ENCODE peak calls at places on chromosomes 3 and 15, in seven cellular contexts. V is HCT116, M is endothelial cell of umbilical vein, T is sigmoid colon, P is GM12892, X is stomach, W is breast epithelium. S is an unnamed sample.

GRCh38 chr15:65083262-65083701 is 6.7 kb downstream of the KBTBD13 start:
- DNase-seq in V (no peak), M (no peak), T (peak), P (no peak), X (no peak), W (no peak), S (no peak)

GRCh38 chr3:127035672-127036071 is 52.8 kb downstream of the PLXNA1 start:
- DNase-seq in V (peak), M (no peak), T (peak), P (no peak), X (peak), W (no peak), S (peak)

GRCh38 chr3:10437272-10437994 is 68.0 kb downstream of the ATP2B2 start:
- DNase-seq in V (no peak), M (peak), T (no peak), P (no peak), X (no peak), W (no peak), S (peak)

GRCh38 chr15:88627463-88627862 is 6.3 kb downstream of the AEN start:
- DNase-seq in V (no peak), M (no peak), T (peak), P (no peak), X (no peak), W (no peak), S (peak)

GRCh38 chr15:89531796-89532537 is 35.6 kb upstream of the RHCG start:
- DNase-seq in V (no peak), M (no peak), T (no peak), P (no peak), X (no peak), W (no peak), S (no peak)

GRCh38 chr3:189806171-189806951 is 175.2 kb downstream of the TP63 start:
- DNase-seq in V (no peak), M (no peak), T (no peak), P (no peak), X (no peak), W (no peak), S (no peak)

GRCh38 chr3:114213262-114213668 is 24.1 kb downstream of the ZNF80 start:
- DNase-seq in V (no peak), M (peak), T (no peak), P (no peak), X (no peak), W (no peak), S (no peak)

GRCh38 chr15:31303434-31304073 is 23.1 kb upstream of the KLF13 start:
- DNase-seq in V (no peak), M (no peak), T (peak), P (no peak), X (peak), W (no peak), S (peak)

GRCh38 chr3:134374791-134375541 is 719 bp upstream of the AMOTL2 start:
- DNase-seq in V (no peak), M (peak), T (peak), P (no peak), X (peak), W (no peak), S (peak)

GRCh38 chr3:78995087-78995486 is 772.7 kb downstream of the ROBO1 start:
- DNase-seq in V (no peak), M (no peak), T (no peak), P (no peak), X (no peak), W (no peak), S (no peak)

GRCh38 chr15:41950127-41950483 is 22.3 kb downstream of the EHD4 start:
- DNase-seq in V (no peak), M (no peak), T (no peak), P (no peak), X (no peak), W (no peak), S (no peak)

DNA sequence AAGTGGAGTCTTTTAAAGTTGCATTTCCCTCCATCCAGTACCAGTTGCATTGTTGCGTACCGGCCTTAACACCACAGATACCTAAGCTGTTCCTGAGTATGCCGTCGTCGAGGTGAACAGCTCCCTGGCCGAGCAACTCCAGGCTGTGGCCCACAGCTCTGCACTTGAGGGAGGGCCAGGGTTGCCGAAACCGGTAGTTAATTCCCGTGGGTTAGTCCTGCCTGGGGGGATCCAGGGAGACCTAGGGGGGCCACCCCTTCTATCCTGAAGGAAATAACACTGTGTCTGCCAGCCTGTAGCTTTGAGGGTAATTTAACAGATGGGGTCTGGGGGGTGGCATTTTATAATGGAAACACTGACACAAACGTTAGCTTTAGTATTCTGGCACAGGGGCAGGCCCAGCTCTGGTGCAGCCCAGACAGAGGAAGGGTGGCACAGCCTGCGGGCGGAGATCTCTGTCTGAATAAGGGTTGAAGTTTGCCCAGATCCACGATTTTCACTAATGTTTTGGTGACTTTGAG is 60.8 kb downstream of the RGMA start:
- DNase-seq in V (no peak), M (no peak), T (peak), P (no peak), X (no peak), W (no peak), S (no peak)
- TF ChIP-seq POLR2A in V (no peak), M (no peak), T (no peak), P (peak), X (no peak), W (no peak), S (no peak)

GRCh38 chr3:14402304-14402811 is at the start of gene SLC6A6:
- DNase-seq in V (peak), M (peak), T (peak), P (peak), X (peak), W (peak), S (peak)
- TF ChIP-seq POLR2AphosphoS5 in V (peak), M (peak), T (peak), P (peak), X (peak), W (peak), S (peak)

GRCh38 chr3:147356909-147357733 is 49.2 kb downstream of the ZIC4 start:
- DNase-seq in V (no peak), M (no peak), T (no peak), P (no peak), X (no peak), W (no peak), S (no peak)

GRCh38 chr3:147361671-147362420 is 44.5 kb downstream of the ZIC4 start:
- DNase-seq in V (peak), M (no peak), T (no peak), P (peak), X (no peak), W (no peak), S (no peak)

GRCh38 chr3:147358144-147358992 is 48.0 kb downstream of the ZIC4 start:
- DNase-seq in V (no peak), M (no peak), T (no peak), P (no peak), X (no peak), W (no peak), S (no peak)

GRCh38 chr3:147360936-147361670 is 45.2 kb downstream of the ZIC4 start:
- DNase-seq in V (no peak), M (no peak), T (no peak), P (no peak), X (no peak), W (no peak), S (no peak)

GRCh38 chr3:147359177-147360062 is 46.9 kb downstream of the ZIC4 start:
- DNase-seq in V (no peak), M (no peak), T (no peak), P (no peak), X (no peak), W (no peak), S (no peak)
- TF ChIP-seq POLR2A in V (no peak), M (no peak), T (no peak), P (no peak), X (no peak), W (no peak), S (no peak)

DNA sequence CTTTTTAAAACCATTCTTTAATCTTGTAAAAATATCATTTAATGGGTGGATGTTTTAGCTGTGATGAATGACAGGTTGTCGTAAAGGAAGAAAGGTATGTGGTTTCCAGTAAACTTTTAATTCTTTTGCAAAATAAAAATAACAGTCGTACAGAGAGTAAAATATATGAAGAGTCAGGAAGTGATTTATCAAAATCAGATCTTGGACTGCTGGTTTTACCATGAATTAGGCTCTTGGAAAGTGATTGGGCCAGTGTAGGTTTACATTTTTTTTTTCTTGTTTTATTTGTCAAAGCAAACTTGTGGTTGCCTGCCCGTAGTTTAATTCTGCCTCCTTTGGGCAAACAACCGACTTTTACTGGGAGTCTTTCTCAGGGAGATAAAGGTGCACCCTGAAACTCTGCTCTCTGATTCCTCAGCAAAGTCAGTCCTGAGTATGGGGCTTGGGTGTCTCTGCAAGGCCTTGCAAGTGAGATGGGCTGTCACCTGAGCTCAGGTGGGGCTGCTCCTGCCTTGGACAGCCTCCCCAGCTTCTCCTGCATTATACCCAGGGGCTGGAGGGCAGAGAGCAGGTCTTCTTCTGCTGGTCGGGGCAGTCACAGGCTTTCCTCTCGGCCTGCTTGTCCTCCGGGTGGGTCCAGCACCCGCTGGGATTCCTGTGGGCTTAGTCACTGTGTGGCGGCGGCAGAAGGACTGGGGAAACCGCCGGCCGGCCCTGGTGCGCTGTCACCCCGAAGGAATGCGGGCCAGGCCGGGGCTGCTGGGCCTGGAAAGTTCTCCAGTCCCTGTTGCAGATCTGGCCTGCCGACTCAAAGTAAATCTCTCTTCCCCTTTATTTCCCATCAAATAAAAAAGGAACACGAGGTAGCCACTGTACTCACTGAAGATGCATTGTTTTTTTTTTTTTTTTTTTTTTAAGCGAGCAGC is 79.0 kb downstream of the IGF1R start:
- DNase-seq in V (peak), M (peak), T (peak), P (no peak), X (peak), W (peak), S (no peak)
- TF ChIP-seq POLR2AphosphoS5 in V (no peak), M (peak), T (peak), P (no peak), X (peak), W (peak), S (peak)

DNA sequence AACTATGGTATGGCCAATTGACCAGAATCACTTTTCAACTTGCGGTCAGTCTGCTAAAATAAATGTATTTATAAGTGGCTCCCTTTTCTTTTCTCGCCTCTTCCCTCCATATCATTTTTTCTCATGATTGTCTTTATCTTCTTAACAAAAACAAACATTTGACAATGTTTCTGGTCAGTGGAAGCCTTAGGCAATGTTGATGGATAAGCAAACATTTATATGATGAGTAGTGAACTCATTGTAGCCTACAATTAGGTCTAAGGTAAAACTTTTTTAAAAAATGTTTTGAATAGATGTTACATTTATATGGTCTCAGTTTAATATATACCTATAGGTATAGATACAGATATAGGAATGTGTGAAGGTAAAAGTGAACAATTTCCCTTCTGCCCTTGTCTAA is 355.4 kb downstream of the MFSD1 start:
- DNase-seq in V (no peak), M (no peak), T (no peak), P (no peak), X (no peak), W (no peak), S (no peak)
- TF ChIP-seq POLR2A in V (no peak), M (no peak), T (no peak), P (no peak), X (no peak), W (no peak), S (no peak)

GRCh38 chr15:43126358-43126757 is 7.0 kb upstream of the TMEM62 start:
- DNase-seq in V (no peak), M (no peak), T (no peak), P (no peak), X (no peak), W (no peak), S (no peak)

GRCh38 chr15:43125095-43125661 is 8.2 kb upstream of the TMEM62 start:
- DNase-seq in V (no peak), M (no peak), T (no peak), P (no peak), X (no peak), W (no peak), S (no peak)

GRCh38 chr15:43133429-43134156 is at the start of gene TMEM62:
- DNase-seq in V (peak), M (peak), T (peak), P (peak), X (peak), W (peak), S (peak)

GRCh38 chr15:43132830-43133428 is 457 bp upstream of the TMEM62 start:
- DNase-seq in V (no peak), M (peak), T (no peak), P (no peak), X (peak), W (no peak), S (peak)

GRCh38 chr15:43127752-43128151 is 5.6 kb upstream of the TMEM62 start:
- DNase-seq in V (no peak), M (no peak), T (no peak), P (no peak), X (no peak), W (no peak), S (no peak)
- TF ChIP-seq POLR2AphosphoS5 in V (no peak), M (no peak), T (no peak), P (no peak), X (no peak), W (no peak), S (no peak)

DNA sequence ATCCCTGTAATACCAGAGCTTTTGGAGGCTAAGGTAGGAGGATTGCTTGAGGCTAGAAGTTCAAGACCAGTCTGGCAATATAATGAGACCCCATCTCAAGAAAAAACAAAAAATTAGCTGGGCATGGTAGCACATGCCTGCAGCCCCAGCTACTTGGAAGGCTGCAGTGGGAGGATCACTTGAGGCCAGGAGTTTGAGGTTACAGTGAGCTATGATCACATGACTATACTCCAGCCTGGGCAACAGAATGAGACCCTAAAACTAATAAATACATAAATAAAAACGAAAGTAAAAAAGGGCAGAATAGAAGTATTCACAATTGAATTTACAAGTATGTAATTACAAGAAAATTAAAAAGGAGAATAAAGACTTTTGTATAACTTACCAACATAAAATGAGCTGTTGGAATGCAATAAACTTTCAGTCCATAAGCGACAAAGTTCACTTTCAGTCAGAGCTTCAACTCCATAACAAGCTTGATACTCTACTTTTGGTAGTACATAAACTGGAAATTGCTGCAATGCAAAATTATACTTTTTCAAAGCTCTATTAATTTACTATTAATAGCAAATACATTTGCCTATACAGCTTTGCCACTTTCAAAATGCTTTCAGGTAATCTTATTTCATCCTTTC is 36.8 kb downstream of the ICE2 start:
- DNase-seq in V (no peak), M (no peak), T (no peak), P (no peak), X (no peak), W (no peak), S (no peak)
- TF ChIP-seq POLR2A in V (no peak), M (no peak), T (no peak), P (no peak), X (no peak), W (no peak), S (no peak)